ENCODE peak calls at places on chromosomes 12 and 14, in eight cellular contexts. G is suprapubic skin, S is breast epithelium, E is upper lobe of left lung, J is spleen, Q is stomach, R is GM12892, T is HCT116. K is an unnamed sample.

GRCh38 chr12:104493504-104493903 is 36.8 kb downstream of the CHST11 start:
- DNase-seq in E (no peak), T (no peak), R (no peak), G (no peak), S (no peak), Q (no peak), J (no peak), K (no peak)

GRCh38 chr14:86723254-86723624 is 1193.3 kb downstream of the FLRT2 start:
- DNase-seq in J (no peak), E (no peak), T (no peak), S (no peak), Q (no peak), R (no peak), G (no peak), K (no peak)

GRCh38 chr12:3962661-3963483 is 89.7 kb upstream of the PARP11 start:
- DNase-seq in Q (no peak), G (no peak), R (no peak), E (no peak), J (peak), S (no peak), T (no peak), K (no peak)

GRCh38 chr14:48936352-48936751 is 649.8 kb downstream of the RPS29 start:
- DNase-seq in R (no peak), E (no peak), Q (no peak), S (no peak), T (no peak), G (no peak), J (no peak), K (no peak)

GRCh38 chr12:116710367-116710766 is 27.5 kb downstream of the SPRING1 start:
- DNase-seq in R (no peak), S (no peak), Q (no peak), E (no peak), T (no peak), J (no peak), G (no peak), K (no peak)

GRCh38 chr12:120252071-120252906 is 13.2 kb downstream of the PXN start:
- DNase-seq in Q (no peak), R (no peak), E (no peak), J (peak), T (no peak), G (no peak), S (no peak), K (no peak)

GRCh38 chr14:104359301-104359968 is 220.1 kb upstream of the C14orf180 start:
- DNase-seq in G (peak), S (no peak), E (peak), J (no peak), Q (no peak), R (no peak), T (no peak), K (no peak)

GRCh38 chr12:52197371-52198231 is 5.8 kb upstream of the KRT80 start:
- DNase-seq in E (no peak), J (no peak), S (peak), T (no peak), G (no peak), R (no peak), Q (peak), K (no peak)

GRCh38 chr12:77925536-77926108 is 94.9 kb downstream of the NAV3 start:
- DNase-seq in T (peak), J (peak), Q (peak), R (peak), G (peak), S (peak), E (no peak), K (peak)

DNA sequence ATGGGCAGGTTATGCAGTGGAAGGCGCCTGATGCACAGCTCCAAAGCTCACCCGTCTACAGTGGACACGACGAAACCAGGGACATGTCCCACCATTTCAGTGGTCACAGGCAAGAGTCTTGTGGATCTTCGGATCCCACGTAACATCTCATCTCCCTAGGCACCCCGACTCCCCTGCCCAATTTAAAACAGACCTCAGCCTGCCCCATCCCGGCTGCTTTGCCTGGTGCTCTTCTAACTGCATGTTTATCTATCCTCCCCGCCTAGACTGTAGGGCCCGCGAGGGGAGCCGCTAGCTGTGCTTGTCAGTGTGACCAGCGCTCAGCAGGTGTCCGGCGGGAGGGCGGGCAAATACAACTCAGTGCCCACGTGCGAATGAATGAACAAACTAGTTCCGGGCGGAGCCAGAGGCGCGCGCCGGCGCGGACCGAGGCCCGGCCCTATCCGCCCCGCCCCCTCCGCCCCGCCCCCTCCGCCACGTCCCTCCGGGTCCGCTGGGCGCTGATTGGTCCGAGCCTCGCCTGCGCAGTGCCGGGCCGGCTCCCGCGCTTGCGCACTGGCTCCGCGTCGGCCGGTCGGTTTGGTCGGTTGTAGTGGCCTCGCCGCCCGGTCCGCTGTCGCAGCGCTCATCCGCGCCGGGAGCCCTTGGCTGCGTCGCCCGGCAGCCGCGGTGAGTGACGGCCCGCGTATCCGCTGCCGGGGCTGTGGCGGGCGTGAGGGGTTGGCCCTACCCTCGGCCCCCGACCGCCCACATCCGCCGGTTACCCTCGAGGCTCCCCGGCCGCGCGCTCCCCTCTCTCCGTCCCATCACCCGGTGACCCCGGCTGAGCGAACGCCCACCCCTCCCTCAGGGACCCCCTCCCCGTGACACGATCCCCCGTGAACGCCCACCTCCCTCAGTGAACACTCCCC is 60.1 kb downstream of the DDX51 start:
- DNase-seq in G (peak), T (peak), Q (peak), J (peak), E (peak), R (peak), S (peak), K (peak)
- TF ChIP-seq POLR2A in G (no peak), T (peak), Q (no peak), J (peak), E (peak), R (peak), S (peak), K (peak)

GRCh38 chr12:10341892-10342509 is 34.3 kb downstream of the KLRD1 start:
- DNase-seq in J (no peak), E (no peak), G (no peak), S (no peak), T (no peak), R (no peak), Q (no peak), K (no peak)

DNA sequence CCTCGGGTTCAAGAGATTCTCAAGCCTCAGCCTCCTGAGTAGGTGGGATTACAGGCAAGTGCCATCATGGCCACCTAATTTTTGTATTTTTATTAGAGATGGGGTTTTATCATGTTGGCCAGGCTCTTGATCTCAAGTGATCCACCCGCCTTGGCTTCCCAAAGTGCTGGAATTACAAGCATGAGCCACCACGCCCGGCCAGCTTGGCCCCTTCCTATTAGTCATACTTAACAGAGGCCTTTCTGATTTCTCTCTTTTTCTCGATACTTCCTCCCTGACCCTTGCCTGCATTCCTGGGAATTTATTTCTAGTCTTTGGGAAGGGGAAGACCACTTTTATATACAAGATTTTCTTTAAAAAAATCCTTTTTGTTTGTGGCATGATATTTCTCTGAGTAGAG is 31.8 kb downstream of the KLRD1 start:
- DNase-seq in S (no peak), E (no peak), T (peak), J (no peak), R (no peak), Q (no peak), G (no peak), K (no peak)
- TF ChIP-seq POLR2AphosphoS5 in S (no peak), E (no peak), T (no peak), J (no peak), R (no peak), Q (no peak), G (no peak), K (no peak)

GRCh38 chr12:124387510-124387855 is 92.6 kb downstream of the RFLNA start:
- DNase-seq in R (no peak), E (peak), S (no peak), T (no peak), J (no peak), Q (peak), G (no peak), K (no peak)
- TF ChIP-seq POLR2A in R (no peak), E (no peak), S (no peak), T (no peak), J (no peak), Q (no peak), G (no peak), K (no peak)

GRCh38 chr14:68247281-68247680 is 427.7 kb downstream of the RAD51B start:
- DNase-seq in Q (no peak), J (no peak), E (no peak), R (no peak), G (no peak), T (no peak), S (no peak), K (no peak)

GRCh38 chr14:68249534-68250517 is 430.2 kb downstream of the RAD51B start:
- DNase-seq in R (no peak), S (no peak), T (peak), E (no peak), G (no peak), Q (no peak), J (no peak), K (no peak)

GRCh38 chr14:68246074-68246980 is 426.7 kb downstream of the RAD51B start:
- DNase-seq in E (no peak), S (no peak), Q (no peak), T (no peak), J (no peak), G (no peak), R (no peak), K (no peak)

GRCh38 chr14:68247867-68248266 is 428.3 kb downstream of the RAD51B start:
- DNase-seq in T (no peak), E (no peak), R (no peak), G (peak), J (no peak), Q (no peak), S (no peak), K (no peak)

GRCh38 chr14:68248481-68249255 is 429.1 kb downstream of the RAD51B start:
- DNase-seq in S (no peak), T (peak), Q (no peak), J (peak), G (peak), E (peak), R (no peak), K (no peak)
- TF ChIP-seq POLR2AphosphoS5 in S (peak), T (no peak), Q (no peak), J (peak), G (no peak), E (no peak), R (no peak), K (no peak)

DNA sequence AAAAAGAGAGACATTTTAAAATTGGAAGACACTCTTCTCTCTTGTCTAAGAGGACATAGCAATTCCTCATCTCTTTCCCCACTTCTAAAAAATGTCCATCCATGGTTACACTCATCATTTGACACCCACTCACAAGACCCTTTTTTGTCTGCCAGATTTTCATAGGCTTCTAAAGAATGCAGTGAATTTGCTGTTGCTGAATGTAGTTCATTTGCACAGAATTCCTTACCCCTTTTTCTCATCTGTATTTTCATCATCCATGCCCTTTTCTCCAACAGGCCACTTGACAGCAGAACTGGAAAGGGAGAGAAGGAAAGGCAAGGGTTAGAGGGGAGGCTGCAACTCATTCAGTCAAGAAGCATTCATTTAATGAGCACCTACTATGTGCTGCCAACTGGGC is 128.0 kb downstream of the NUAK1 start:
- DNase-seq in T (no peak), R (no peak), S (no peak), J (no peak), E (no peak), G (no peak), Q (no peak), K (no peak)
- TF ChIP-seq POLR2A in T (no peak), R (no peak), S (no peak), J (no peak), E (no peak), G (no peak), Q (no peak), K (no peak)

DNA sequence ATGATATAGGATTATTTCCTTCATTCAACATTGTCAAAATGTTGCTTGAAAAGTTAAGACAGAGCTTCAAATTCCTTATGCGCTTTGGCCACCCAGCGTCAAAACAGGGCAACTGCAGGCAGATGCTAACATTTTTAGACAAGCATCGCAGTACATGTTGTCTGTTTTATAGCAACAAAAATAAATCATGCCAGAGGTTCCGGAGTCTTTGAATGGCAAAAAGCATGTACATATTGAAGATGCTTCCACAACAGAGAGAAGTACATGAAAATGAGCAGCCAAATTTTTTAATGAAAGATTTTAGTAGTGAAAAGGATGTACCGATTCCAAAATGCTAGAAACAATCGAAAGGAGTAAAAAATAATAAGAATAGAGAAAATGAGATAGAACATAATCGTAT is 49.8 kb upstream of the USP15 start:
- DNase-seq in G (no peak), E (no peak), S (no peak), J (no peak), R (no peak), T (peak), Q (peak), K (peak)
- TF ChIP-seq POLR2AphosphoS5 in G (no peak), E (no peak), S (no peak), J (no peak), R (no peak), T (no peak), Q (no peak), K (no peak)

K was measured in transverse colon.